ENCODE peak calls at places on chromosomes 12 and 14, in six cellular contexts. M is stimulated activated CD4-positive, alpha-beta T cell treated with anti-CD3 and anti-CD28 coated beads, Interleukin-4, amount 100 ng/mL, for 48 hours; T is AML-193; N is lower lobe of right lung; A is T-helper 1 cell; E is NCI-H82. P is an unnamed sample.

GRCh38 chr12:121789233-121789781 is 4.2 kb downstream of the RHOF start:
- DNase-seq in T (peak; percentile 45), E (no peak), M (no peak), A (peak; percentile 68), N (no peak), P (peak; percentile 79)

GRCh38 chr12:40054554-40055226 is 51.2 kb downstream of the SLC2A13 start:
- DNase-seq in T (no peak), A (no peak), N (no peak), E (no peak), M (no peak), P (no peak)

GRCh38 chr12:4797096-4797495 is 76.9 kb downstream of the GALNT8 start:
- DNase-seq in N (no peak), T (no peak), E (no peak), A (no peak), M (no peak), P (no peak)

GRCh38 chr12:31390991-31391390 is 65.0 kb upstream of the SINHCAF start:
- DNase-seq in N (no peak), E (no peak), T (no peak), A (no peak), M (no peak), P (no peak)

GRCh38 chr14:63134801-63135200 is 69.4 kb upstream of the RHOJ start:
- DNase-seq in A (no peak), N (no peak), M (no peak), E (peak; percentile 22), T (no peak), P (no peak)

GRCh38 chr12:43147893-43148292 is 404.1 kb downstream of the ADAMTS20 start:
- DNase-seq in M (no peak), E (no peak), T (no peak), N (no peak), A (no peak), P (no peak)

GRCh38 chr12:49287876-49288275 is 7.1 kb upstream of the PRPH start:
- DNase-seq in E (no peak), N (no peak), M (no peak), T (no peak), A (no peak), P (no peak)

GRCh38 chr12:110180591-110181005 is 56.4 kb downstream of the IFT81 start:
- DNase-seq in E (no peak), M (no peak), N (no peak), T (no peak), A (no peak), P (no peak)

GRCh38 chr14:32648434-32648833 is 290.2 kb upstream of the NPAS3 start:
- DNase-seq in T (no peak), N (no peak), A (no peak), E (no peak), M (no peak), P (no peak)

GRCh38 chr12:58288191-58288590 is 346.8 kb downstream of the ATP23 start:
- DNase-seq in T (no peak), N (no peak), A (no peak), M (no peak), E (no peak), P (no peak)

GRCh38 chr12:59036341-59036740 is 116.0 kb upstream of the LRIG3 start:
- DNase-seq in A (no peak), T (no peak), N (no peak), E (no peak), M (no peak), P (no peak)

GRCh38 chr14:59454131-59454530 is 11.0 kb downstream of the GPR135 start:
- DNase-seq in A (no peak), T (no peak), E (no peak), M (no peak), N (no peak), P (no peak)

GRCh38 chr14:21408152-21408551 is 24.3 kb upstream of the SUPT16H start:
- DNase-seq in E (no peak), A (no peak), N (no peak), M (no peak), T (no peak), P (no peak)

GRCh38 chr14:91058017-91058675 is 2.3 kb downstream of the RPS6KA5 start:
- DNase-seq in E (no peak), A (no peak), N (no peak), M (no peak), T (peak; percentile 18), P (no peak)

GRCh38 chr14:28381656-28382055 is 384.9 kb upstream of the FOXG1 start:
- DNase-seq in A (no peak), N (no peak), M (no peak), E (no peak), T (no peak), P (no peak)

GRCh38 chr12:21800011-21800410 is 25.5 kb upstream of the KCNJ8 start:
- DNase-seq in M (no peak), T (no peak), E (no peak), N (no peak), A (no peak), P (no peak)

GRCh38 chr12:76085159-76085868 is 829 bp upstream of the NAP1L1 start:
- DNase-seq in N (no peak), T (no peak), M (no peak), A (peak; percentile 48), E (peak; percentile 33), P (peak; percentile 50)

GRCh38 chr12:50620050-50620974 is 115.5 kb downstream of the DIP2B start:
- DNase-seq in A (peak; percentile 35), M (no peak), E (peak; percentile 26), N (no peak), T (no peak), P (no peak)

GRCh38 chr12:175250-175649 is 38.7 kb downstream of the SLC6A12 start:
- DNase-seq in A (no peak), T (no peak), N (no peak), E (no peak), M (no peak), P (no peak)

GRCh38 chr14:100815478-100816285 is 10.2 kb upstream of the MEG3 start:
- DNase-seq in A (no peak), T (no peak), N (no peak), E (no peak), M (no peak), P (no peak)

GRCh38 chr14:95123895-95124579 is 33.3 kb downstream of the DICER1 start:
- DNase-seq in T (no peak), M (no peak), A (no peak), E (no peak), N (no peak), P (no peak)

GRCh38 chr14:99460793-99461192 is 19.9 kb downstream of the SETD3 start:
- DNase-seq in T (no peak), M (no peak), E (peak; percentile 20), A (no peak), N (no peak), P (no peak)

GRCh38 chr12:113359133-113359938 is 949 bp downstream of the PLBD2 start:
- DNase-seq in M (no peak), T (no peak), N (no peak), A (no peak), E (peak; percentile 33), P (no peak)

GRCh38 chr14:87864356-87865230 is 128.4 kb downstream of the GALC start:
- DNase-seq in M (no peak), E (no peak), T (no peak), N (no peak), A (no peak), P (no peak)

GRCh38 chr12:6372403-6373003 is 2.9 kb downstream of the SCNN1A start:
- DNase-seq in A (peak; percentile 42), T (peak; percentile 24), E (peak; percentile 73), M (no peak), N (peak; percentile 76), P (no peak)

GRCh38 chr14:100662850-100663527 is 63.7 kb upstream of the DLK1 start:
- DNase-seq in N (peak; percentile 77), M (peak; percentile 63), E (peak; percentile 65), T (no peak), A (peak; percentile 45), P (peak; percentile 65)

GRCh38 chr12:1126089-1126488 is 135.1 kb downstream of the ERC1 start:
- DNase-seq in N (no peak), E (no peak), A (peak; percentile 51), M (no peak), T (no peak), P (peak; percentile 25)

GRCh38 chr14:23551266-23552028 is at the start of gene ZFHX2:
- DNase-seq in T (peak; percentile 48), N (peak; percentile 84), E (peak; percentile 91), M (peak; percentile 70), A (peak; percentile 68), P (peak; percentile 79)

GRCh38 chr12:119659289-119659897 is 8.5 kb upstream of the PRKAB1 start:
- DNase-seq in N (no peak), A (peak; percentile 35), T (peak; percentile 39), E (peak; percentile 71), M (peak; percentile 24), P (peak; percentile 46)

GRCh38 chr12:40439771-40440492 is 215.1 kb downstream of the LRRK2 start:
- DNase-seq in A (no peak), M (no peak), E (no peak), T (no peak), N (no peak), P (no peak)

GRCh38 chr14:63088865-63089264 is 43.6 kb upstream of the KCNH5 start:
- DNase-seq in A (no peak), E (no peak), M (no peak), T (no peak), N (no peak), P (no peak)

GRCh38 chr12:38886064-38886463 is 19.3 kb downstream of the CPNE8 start:
- DNase-seq in N (no peak), E (no peak), T (no peak), M (peak; percentile 20), A (no peak), P (no peak)